ENCODE peak calls at places on chromosomes 12 and 14, in ten cellular contexts. J, H, Q, K, Y, X, D, E, T and G are unnamed samples. For H3K4me1 and H3K9me3, the result is how much of the 10 kb centered on the place peaks cover.

GRCh38 chr12:64178122-64178521 is 44.0 kb downstream of the KICS2 start:
- DNase-seq in J (no peak), H (no peak), Q (no peak), K (no peak), Y (peak), X (no peak), D (no peak), E (no peak), T (no peak), G (no peak)

GRCh38 chr12:131055596-131056233 is 102.0 kb downstream of the ADGRD1 start:
- DNase-seq in J (no peak), H (no peak), Q (no peak), K (no peak), Y (no peak), X (no peak), D (no peak), E (no peak), T (no peak), G (no peak)

GRCh38 chr12:69610729-69611128 is at the start of gene LRRC10:
- DNase-seq in J (no peak), H (peak), Q (no peak), K (no peak), Y (no peak), X (no peak), D (no peak), E (no peak), T (no peak), G (no peak)

GRCh38 chr12:80807640-80808288 is 91.1 kb downstream of the MYF5 start:
- DNase-seq in J (no peak), H (no peak), Q (no peak), K (no peak), Y (peak), X (no peak), D (no peak), E (no peak), T (no peak), G (no peak)

GRCh38 chr12:114713466-114714215 is 29.7 kb upstream of the TBX3 start:
- DNase-seq in J (no peak), H (no peak), Q (no peak), K (no peak), Y (no peak), X (no peak), D (no peak), E (no peak), T (no peak), G (no peak)

GRCh38 chr12:116996058-116996457 is 85.3 kb downstream of the FBXW8 start:
- DNase-seq in J (no peak), H (peak), Q (no peak), K (no peak), Y (no peak), X (no peak), D (no peak), E (no peak), T (no peak), G (no peak)

GRCh38 chr12:7374423-7375144 is 69.4 kb downstream of the CD163L1 start:
- DNase-seq in J (peak), H (no peak), Q (no peak), K (peak), Y (peak), X (no peak), D (peak), E (no peak), T (peak), G (peak)

GRCh38 chr14:59278111-59278510 is 89.6 kb downstream of the DAAM1 start:
- DNase-seq in J (no peak), H (no peak), Q (no peak), K (peak), Y (peak), X (no peak), D (no peak), E (no peak), T (no peak), G (no peak)

GRCh38 chr12:41967668-41968649 is 176.7 kb downstream of the GXYLT1 start:
- DNase-seq in J (no peak), H (no peak), Q (no peak), K (no peak), Y (no peak), X (no peak), D (no peak), E (no peak), T (no peak), G (no peak)

GRCh38 chr14:99648385-99648784 is 3.5 kb downstream of the HHIPL1 start:
- DNase-seq in J (no peak), H (no peak), Q (no peak), K (no peak), Y (no peak), X (no peak), D (no peak), E (no peak), T (no peak), G (no peak)

GRCh38 chr14:105123266-105123665 is 45.3 kb downstream of the JAG2 start:
- DNase-seq in J (no peak), H (no peak), Q (no peak), K (no peak), Y (no peak), X (no peak), D (no peak), E (no peak), T (no peak), G (no peak)

GRCh38 chr14:89509891-89510290 is 92.9 kb upstream of the FOXN3 start:
- DNase-seq in J (no peak), H (no peak), Q (no peak), K (no peak), Y (peak), X (no peak), D (no peak), E (no peak), T (no peak), G (no peak)

GRCh38 chr12:46380881-46381280 is 8.3 kb upstream of the SLC38A2 start:
- DNase-seq in J (no peak), H (no peak), Q (no peak), K (no peak), Y (no peak), X (no peak), D (no peak), E (no peak), T (no peak), G (no peak)

GRCh38 chr12:97283297-97283696 is 179.3 kb upstream of the RMST start:
- DNase-seq in J (no peak), H (no peak), Q (no peak), K (no peak), Y (no peak), X (no peak), D (no peak), E (no peak), T (no peak), G (no peak)

GRCh38 chr12:97764700-97765099 is 302.1 kb downstream of the RMST start:
- DNase-seq in J (no peak), H (no peak), Q (no peak), K (no peak), Y (no peak), X (no peak), D (no peak), E (no peak), T (no peak), G (no peak)

GRCh38 chr14:98903371-98903770 is 368.6 kb downstream of the BCL11B start:
- DNase-seq in J (no peak), H (no peak), Q (no peak), K (no peak), Y (no peak), X (no peak), D (no peak), E (no peak), T (no peak), G (no peak)

GRCh38 chr14:64979336-64980074 is 7.2 kb upstream of the FNTB start:
- DNase-seq in J (no peak), H (no peak), Q (no peak), K (no peak), Y (peak), X (no peak), D (no peak), E (no peak), T (no peak), G (no peak)

GRCh38 chr14:92844220-92844619 is 50.1 kb downstream of the GOLGA5 start:
- DNase-seq in J (no peak), H (no peak), Q (no peak), K (no peak), Y (no peak), X (no peak), D (no peak), E (no peak), T (no peak), G (no peak)

GRCh38 chr14:105883066-105884005 is 357.0 kb downstream of the TMEM121 start:
- DNase-seq in J (peak), H (peak), Q (peak), K (no peak), Y (no peak), X (no peak), D (peak), E (peak), T (peak), G (no peak)

GRCh38 chr12:1835178-1836131 is 15.1 kb downstream of the LRTM2 start:
- DNase-seq in J (no peak), H (no peak), Q (no peak), K (no peak), Y (no peak), X (no peak), D (no peak), E (no peak), T (no peak), G (no peak)

GRCh38 chr12:90842477-90842876 is 112.5 kb downstream of the CCER1 start:
- DNase-seq in J (no peak), H (no peak), Q (no peak), K (no peak), Y (no peak), X (no peak), D (no peak), E (no peak), T (no peak), G (no peak)

GRCh38 chr12:8038659-8039114 is 6.2 kb downstream of the FOXJ2 start:
- DNase-seq in J (peak), H (peak), Q (peak), K (peak), Y (peak), X (no peak), D (peak), E (no peak), T (peak), G (peak)

GRCh38 chr12:2666411-2666810 is 128.4 kb upstream of the FKBP4 start:
- DNase-seq in J (peak), H (no peak), Q (no peak), K (no peak), Y (peak), X (no peak), D (no peak), E (no peak), T (no peak), G (no peak)

GRCh38 chr14:74524076-74524812 is 30.7 kb downstream of the ISCA2 start:
- DNase-seq in J (no peak), H (no peak), Q (no peak), K (peak), Y (peak), X (no peak), D (no peak), E (peak), T (no peak), G (no peak)

GRCh38 chr12:100348657-100349454 is 8.0 kb upstream of the SLC17A8 start:
- DNase-seq in J (no peak), H (no peak), Q (no peak), K (no peak), Y (peak), X (no peak), D (no peak), E (no peak), T (no peak), G (no peak)

GRCh38 chr14:20031058-20031457 is 4.8 kb downstream of the OR4K13 start:
- DNase-seq in J (no peak), H (no peak), Q (no peak), K (no peak), Y (no peak), X (no peak), D (no peak), E (no peak), T (no peak), G (no peak)

GRCh38 chr12:108566452-108566851 is 4.1 kb downstream of the ISCU start:
- DNase-seq in J (no peak), H (no peak), Q (no peak), K (no peak), Y (no peak), X (no peak), D (no peak), E (no peak), T (no peak), G (no peak)

GRCh38 chr12:31745242-31745641 is 16.4 kb upstream of the AMN1 start:
- DNase-seq in J (no peak), H (no peak), Q (no peak), K (no peak), Y (no peak), X (no peak), D (no peak), E (no peak), T (no peak), G (no peak)

GRCh38 chr14:54438703-54439102 is 2.5 kb downstream of the CNIH1 start:
- DNase-seq in J (no peak), H (no peak), Q (no peak), K (no peak), Y (no peak), X (no peak), D (no peak), E (no peak), T (no peak), G (peak)

GRCh38 chr12:11765421-11765816 is 115.9 kb downstream of the ETV6 start:
- DNase-seq in J (no peak), H (no peak), Q (no peak), K (no peak), Y (peak), X (no peak), D (no peak), E (no peak), T (no peak), G (no peak)

GRCh38 chr12:56951582-56952339 is 5.6 kb downstream of the RDH16 start:
- DNase-seq in J (no peak), H (no peak), Q (no peak), K (no peak), Y (no peak), X (no peak), D (no peak), E (no peak), T (no peak), G (no peak)

GRCh38 chr14:53924754-53925153 is 31.9 kb downstream of the BMP4 start:
- DNase-seq in J (no peak), H (no peak), Q (no peak), K (no peak), Y (peak), X (no peak), D (no peak), E (no peak), T (no peak), G (no peak)

GRCh38 chr14:73797540-73797925 is 54.1 kb upstream of the PTGR2 start:
- DNase-seq in J (no peak), H (no peak), Q (no peak), K (no peak), Y (no peak), X (no peak), D (no peak), E (no peak), T (no peak), G (no peak)

GRCh38 chr14:33925209-33925608 is 25.7 kb downstream of the EGLN3 start:
- DNase-seq in J (no peak), H (no peak), Q (no peak), K (no peak), Y (no peak), X (no peak), D (no peak), E (no peak), T (no peak), G (no peak)

GRCh38 chr12:115044073-115044472 is 360.1 kb upstream of the TBX3 start:
- DNase-seq in J (no peak), H (no peak), Q (no peak), K (no peak), Y (peak), X (no peak), D (no peak), E (no peak), T (no peak), G (no peak)

GRCh38 chr14:64704145-64704742 is at the start of gene PLEKHG3:
- DNase-seq in J (peak), H (peak), Q (peak), K (peak), Y (peak), X (no peak), D (peak), E (peak), T (peak), G (peak)

GRCh38 chr12:52041695-52042123 is 9.5 kb upstream of the NR4A1 start:
- DNase-seq in J (peak), H (peak), Q (peak), K (peak), Y (peak), X (no peak), D (no peak), E (peak), T (peak), G (peak)

GRCh38 chr12:52043386-52044212 is 7.6 kb upstream of the NR4A1 start:
- DNase-seq in J (no peak), H (peak), Q (no peak), K (peak), Y (no peak), X (no peak), D (no peak), E (peak), T (peak), G (peak)

GRCh38 chr12:52042706-52043385 is 8.4 kb upstream of the NR4A1 start:
- DNase-seq in J (no peak), H (no peak), Q (no peak), K (peak), Y (no peak), X (no peak), D (no peak), E (peak), T (no peak), G (peak)

GRCh38 chr12:52038447-52038846 is 12.8 kb upstream of the NR4A1 start:
- DNase-seq in J (no peak), H (no peak), Q (no peak), K (no peak), Y (peak), X (no peak), D (no peak), E (peak), T (no peak), G (no peak)

DNA sequence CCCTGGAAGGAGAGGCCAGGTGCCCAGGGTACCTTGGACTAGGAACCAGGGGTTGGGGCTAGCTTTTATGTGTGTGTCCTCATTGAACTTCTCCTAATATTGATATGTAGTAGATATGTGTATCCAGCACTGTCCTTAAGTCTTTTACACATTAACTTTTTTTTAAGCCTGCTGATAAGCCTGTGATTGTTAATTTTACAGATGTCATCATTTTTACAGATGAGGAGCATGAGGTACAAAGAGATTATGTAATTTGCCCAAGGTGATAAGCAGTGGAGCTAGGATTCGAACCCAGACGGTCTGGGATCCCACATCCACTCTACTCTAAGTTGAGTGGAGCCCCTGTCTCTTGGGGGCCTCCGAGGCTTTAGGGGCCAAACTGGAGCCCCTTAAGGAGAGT is 10.2 kb upstream of the NR4A1 start:
- DNase-seq in J (no peak), H (no peak), Q (no peak), K (no peak), Y (no peak), X (no peak), D (no peak), E (no peak), T (no peak), G (no peak)
- H3K4me1 ChIP-seq in J (under half), H (half or more), Q (under half), K (half or more), Y (under half), X (under half), D (under half), E (under half), T (half or more), G (half or more)

DNA sequence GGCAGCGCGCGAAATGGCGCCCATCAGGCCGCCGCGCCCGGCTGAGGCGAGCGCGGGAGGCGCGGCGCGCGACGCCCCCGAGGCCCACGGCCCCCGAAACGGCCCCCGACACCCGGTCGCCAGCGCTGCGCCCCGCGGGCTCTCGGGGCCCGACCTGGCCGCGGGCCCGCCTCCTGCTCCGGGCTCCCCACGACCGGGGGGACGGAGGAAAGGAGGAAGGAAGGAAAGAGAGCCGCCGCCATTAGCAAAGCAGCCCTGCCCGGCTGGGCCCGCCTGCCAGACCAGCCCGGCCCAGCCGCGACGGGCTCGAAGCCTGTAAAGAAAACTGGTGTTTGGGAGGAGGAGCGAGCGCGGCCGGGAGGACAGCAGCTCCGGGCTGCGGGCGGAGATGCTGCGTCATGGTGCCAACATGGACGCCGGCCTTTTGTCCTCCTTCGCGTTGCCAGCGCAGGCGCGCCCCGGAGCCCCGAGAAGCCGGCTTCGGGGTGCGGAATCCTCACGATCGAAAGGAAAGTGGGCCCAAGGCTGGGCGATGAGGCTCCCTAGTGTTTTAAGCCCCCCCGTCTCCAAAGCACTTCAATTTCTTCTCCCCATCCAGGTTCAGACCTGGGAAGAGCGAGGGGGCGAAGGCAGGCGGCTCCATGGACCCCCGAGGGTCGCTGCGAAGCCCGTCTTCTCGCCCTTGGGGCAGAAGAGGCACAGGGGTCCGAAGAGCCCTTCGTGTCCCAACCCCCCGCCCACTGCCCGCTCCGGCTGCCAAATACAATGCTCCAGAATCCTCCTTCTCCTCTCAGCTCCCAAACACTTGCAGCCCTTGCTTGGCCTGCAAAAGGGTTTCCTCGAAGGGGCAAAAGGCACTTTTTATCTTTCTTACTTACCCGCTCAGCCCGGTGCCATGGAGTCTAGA is 2.9 kb upstream of the SETD1B start:
- DNase-seq in J (peak), H (peak), Q (peak), K (peak), Y (peak), X (no peak), D (peak), E (peak), T (peak), G (peak)
- TF ChIP-seq POLR2A in J (peak), H (peak), Q (no peak), K (peak), Y (peak), X (no peak), D (peak), E (peak), T (peak), G (no peak)

GRCh38 chr14:82045339-82045738 is 511.7 kb upstream of the SEL1L start:
- DNase-seq in J (no peak), H (no peak), Q (no peak), K (no peak), Y (no peak), X (no peak), D (no peak), E (no peak), T (no peak), G (no peak)
- H3K9me3 ChIP-seq in J (under half), H (under half), Q (under half), K (under half), Y (under half), X (under half), D (under half), E (under half), T (under half), G (under half)

DNA sequence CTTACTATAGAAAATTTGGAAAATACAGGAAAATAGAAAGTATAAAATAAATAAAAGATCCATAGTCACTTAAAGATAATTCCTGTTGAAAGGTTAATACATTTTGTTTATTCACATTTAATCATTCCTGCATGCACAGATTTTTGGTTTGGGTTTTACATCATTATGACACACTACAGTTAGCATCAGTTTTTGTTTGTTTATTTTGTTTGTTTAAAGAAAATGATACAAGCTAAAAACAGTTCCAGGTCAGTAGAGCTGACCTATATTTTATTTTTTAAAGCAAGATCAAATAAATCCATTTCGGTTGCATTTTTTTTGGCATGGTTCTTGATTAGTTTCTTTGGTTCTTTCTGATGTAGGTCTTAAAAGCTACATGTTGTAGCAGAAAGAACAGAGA is 68.8 kb upstream of the CCDC91 start:
- DNase-seq in J (no peak), H (no peak), Q (no peak), K (no peak), Y (no peak), X (no peak), D (no peak), E (no peak), T (no peak), G (no peak)
- H3K4me1 ChIP-seq in J (under half), H (under half), Q (under half), K (under half), Y (under half), X (under half), D (under half), E (under half), T (under half), G (under half)

GRCh38 chr12:120301962-120302815 is at the start of gene SIRT4:
- DNase-seq in J (peak), H (peak), Q (peak), K (peak), Y (peak), X (peak), D (peak), E (peak), T (peak), G (peak)
- TF ChIP-seq POLR2A in J (no peak), H (peak), Q (no peak), K (peak), Y (no peak), X (no peak), D (no peak), E (peak), T (no peak), G (no peak)